ENCODE peak calls at places on chromosomes 16 and 17, in four cellular contexts. X, Y, L and H are unnamed samples.

GRCh38 chr16:4376126-4376819 is 4.6 kb downstream of the VASN start:
- DNase-seq in Y (no peak), X (no peak), L (no peak), H (no peak)

GRCh38 chr16:19517424-19518089 is 4.3 kb downstream of the GDE1 start:
- DNase-seq in Y (no peak), L (no peak), X (no peak), H (no peak)

GRCh38 chr17:81276781-81277180 is 18.3 kb downstream of the SLC38A10 start:
- DNase-seq in X (no peak), Y (no peak), L (no peak), H (no peak)

GRCh38 chr16:50820225-50820624 is 78.3 kb downstream of the CYLD start:
- DNase-seq in X (no peak), Y (no peak), L (no peak), H (no peak)

GRCh38 chr16:48596326-48596725 is 13.7 kb downstream of the N4BP1 start:
- DNase-seq in X (no peak), Y (no peak), L (no peak), H (no peak)

GRCh38 chr17:68705331-68706166 is 104.4 kb upstream of the FAM20A start:
- DNase-seq in X (no peak), L (no peak), Y (no peak), H (no peak)

GRCh38 chr17:81461607-81462500 is 50.7 kb downstream of the ACTG1 start:
- DNase-seq in Y (no peak), X (no peak), L (no peak), H (no peak)

GRCh38 chr17:1560582-1561170 is 1.9 kb downstream of the PITPNA start:
- DNase-seq in L (no peak), X (no peak), Y (no peak), H (no peak)

GRCh38 chr16:3171181-3171854 is 16.7 kb upstream of the OR1F1 start:
- DNase-seq in L (peak), X (no peak), Y (no peak), H (peak)

GRCh38 chr17:4375039-4375748 is 8.7 kb upstream of the UBE2G1 start:
- DNase-seq in X (no peak), L (no peak), Y (no peak), H (no peak)

GRCh38 chr17:55421179-55421934 is at the start of gene MMD:
- DNase-seq in Y (no peak), L (no peak), X (peak), H (peak)

GRCh38 chr16:35431829-35432663 is 1972.6 kb downstream of the TP53TG3F start:
- DNase-seq in L (no peak), Y (peak), X (peak), H (no peak)

GRCh38 chr17:59361916-59362810 is 30.7 kb downstream of the YPEL2 start:
- DNase-seq in L (no peak), Y (peak), X (no peak), H (peak)

GRCh38 chr17:82734987-82735866 is at the start of gene FN3K:
- DNase-seq in Y (peak), X (peak), L (no peak), H (peak)

GRCh38 chr17:21674242-21674731 is 18.0 kb upstream of the KCNJ18 start:
- DNase-seq in L (no peak), X (no peak), Y (no peak), H (no peak)

GRCh38 chr17:18891541-18891940 is 33.6 kb downstream of the PRPSAP2 start:
- DNase-seq in L (no peak), X (no peak), Y (no peak), H (no peak)

GRCh38 chr17:72634621-72635020 is 457.9 kb downstream of the SLC39A11 start:
- DNase-seq in Y (no peak), X (no peak), L (no peak), H (no peak)

GRCh38 chr16:65769055-65769465 is 597.4 kb upstream of the CDH5 start:
- DNase-seq in X (no peak), Y (no peak), L (no peak), H (no peak)

GRCh38 chr17:56624315-56624714 is 30.8 kb downstream of the NOG start:
- DNase-seq in X (no peak), Y (no peak), L (no peak), H (no peak)

GRCh38 chr16:83835972-83836566 is 28.3 kb downstream of the HSBP1 start:
- DNase-seq in X (no peak), L (no peak), Y (peak), H (no peak)

GRCh38 chr17:72404872-72405271 is 284.1 kb downstream of the SOX9 start:
- DNase-seq in L (no peak), X (no peak), Y (no peak), H (no peak)

GRCh38 chr17:55433029-55433628 is 11.5 kb upstream of the MMD start:
- DNase-seq in X (no peak), L (no peak), Y (peak), H (no peak)

GRCh38 chr16:68234188-68235104 is 1.5 kb downstream of the ESRP2 start:
- DNase-seq in L (no peak), X (no peak), Y (no peak), H (no peak)